ENCODE peak calls at places on chromosomes 13 and 19, in four cellular contexts. H is WERI-Rb-1, U is cardiac muscle cell, O is uterus. I is an unnamed sample.

GRCh38 chr13:27194895-27195764 is 23.5 kb upstream of the USP12 start:
- DNase-seq in H (no peak), U (no peak), O (no peak), I (peak)

GRCh38 chr19:33194884-33195710 is 967 bp downstream of the LRP3 start:
- DNase-seq in H (peak), U (peak), O (peak), I (no peak)

GRCh38 chr13:109576331-109576813 is 210.0 kb downstream of the IRS2 start:
- DNase-seq in H (no peak), U (no peak), O (no peak), I (no peak)

GRCh38 chr13:61684976-61685682 is 269.5 kb upstream of the PCDH20 start:
- DNase-seq in H (no peak), U (no peak), O (no peak), I (no peak)

GRCh38 chr13:61286148-61286745 is 129.4 kb downstream of the PCDH20 start:
- DNase-seq in H (peak), U (peak), O (no peak), I (no peak)

GRCh38 chr13:48497669-48498068 is 35.2 kb downstream of the RCBTB2 start:
- DNase-seq in H (no peak), U (no peak), O (no peak), I (no peak)

GRCh38 chr19:35729763-35730162 is 12.0 kb downstream of the KMT2B start:
- DNase-seq in H (no peak), U (no peak), O (no peak), I (no peak)

GRCh38 chr13:94712812-94713555 is 639 bp upstream of the SOX21 start:
- DNase-seq in H (peak), U (peak), O (no peak), I (no peak)

GRCh38 chr13:73618275-73618865 is 515.8 kb downstream of the KLF12 start:
- DNase-seq in H (no peak), U (no peak), O (no peak), I (no peak)

GRCh38 chr13:105365831-105366230 is 1169.6 kb downstream of the EFNB2 start:
- DNase-seq in H (no peak), U (no peak), O (no peak), I (no peak)

GRCh38 chr19:38703509-38703908 is 40.8 kb downstream of the CAPN12 start:
- DNase-seq in H (no peak), U (no peak), O (no peak), I (no peak)

GRCh38 chr13:40247845-40248244 is 418.6 kb downstream of the FOXO1 start:
- DNase-seq in H (no peak), U (no peak), O (no peak), I (no peak)

GRCh38 chr13:110254751-110255553 is 52.0 kb downstream of the COL4A1 start:
- DNase-seq in H (no peak), U (no peak), O (no peak), I (no peak)

GRCh38 chr19:3699741-3700241 is 477 bp downstream of the PIP5K1C start:
- DNase-seq in H (no peak), U (peak), O (no peak), I (no peak)

GRCh38 chr19:38538386-38538785 is 79.4 kb downstream of the MAP4K1 start:
- DNase-seq in H (no peak), U (no peak), O (no peak), I (no peak)

GRCh38 chr19:29832801-29833200 is 21.0 kb downstream of the CCNE1 start:
- DNase-seq in H (no peak), U (no peak), O (no peak), I (no peak)

GRCh38 chr19:9250630-9251029 is at the start of gene OR7E24:
- DNase-seq in H (no peak), U (no peak), O (no peak), I (no peak)

GRCh38 chr19:20035935-20036334 is 3.4 kb downstream of the ZNF682 start:
- DNase-seq in H (no peak), U (no peak), O (no peak), I (no peak)

GRCh38 chr13:76822691-76823267 is 63.4 kb downstream of the KCTD12 start:
- DNase-seq in H (no peak), U (no peak), O (no peak), I (no peak)

GRCh38 chr19:5006821-5007220 is 37.9 kb downstream of the KDM4B start:
- DNase-seq in H (no peak), U (no peak), O (no peak), I (no peak)

GRCh38 chr13:35781661-35782060 is 305.2 kb upstream of the MAB21L1 start:
- DNase-seq in H (no peak), U (no peak), O (no peak), I (no peak)

GRCh38 chr19:2080336-2080988 is 15.7 kb downstream of the MOB3A start:
- DNase-seq in H (no peak), U (no peak), O (no peak), I (no peak)

GRCh38 chr13:33265133-33265532 is 20.4 kb downstream of the STARD13 start:
- DNase-seq in H (no peak), U (no peak), O (no peak), I (no peak)

GRCh38 chr13:107284168-107284567 is 716.2 kb upstream of the ARGLU1 start:
- DNase-seq in H (no peak), U (no peak), O (no peak), I (no peak)

GRCh38 chr19:13817615-13818371 is 22.6 kb downstream of the ZSWIM4 start:
- DNase-seq in H (no peak), U (peak), O (no peak), I (no peak)

GRCh38 chr13:111292710-111293485 is 27.5 kb upstream of the TEX29 start:
- DNase-seq in H (no peak), U (no peak), O (no peak), I (no peak)

GRCh38 chr19:45243144-45243732 is 2.0 kb downstream of the EXOC3L2 start:
- DNase-seq in H (no peak), U (no peak), O (no peak), I (no peak)

GRCh38 chr19:45244133-45244532 is 1.1 kb downstream of the EXOC3L2 start:
- DNase-seq in H (no peak), U (no peak), O (no peak), I (no peak)

GRCh38 chr19:45234089-45234869 is 10.9 kb downstream of the EXOC3L2 start:
- DNase-seq in H (no peak), U (peak), O (no peak), I (no peak)

GRCh38 chr19:45235485-45235884 is 9.7 kb downstream of the EXOC3L2 start:
- DNase-seq in H (no peak), U (no peak), O (no peak), I (no peak)

GRCh38 chr19:45238556-45238955 is 6.7 kb downstream of the EXOC3L2 start:
- DNase-seq in H (no peak), U (no peak), O (no peak), I (no peak)
- H3K27ac ChIP-seq in H (no peak), U (no peak), O (no peak), I (no peak)

DNA sequence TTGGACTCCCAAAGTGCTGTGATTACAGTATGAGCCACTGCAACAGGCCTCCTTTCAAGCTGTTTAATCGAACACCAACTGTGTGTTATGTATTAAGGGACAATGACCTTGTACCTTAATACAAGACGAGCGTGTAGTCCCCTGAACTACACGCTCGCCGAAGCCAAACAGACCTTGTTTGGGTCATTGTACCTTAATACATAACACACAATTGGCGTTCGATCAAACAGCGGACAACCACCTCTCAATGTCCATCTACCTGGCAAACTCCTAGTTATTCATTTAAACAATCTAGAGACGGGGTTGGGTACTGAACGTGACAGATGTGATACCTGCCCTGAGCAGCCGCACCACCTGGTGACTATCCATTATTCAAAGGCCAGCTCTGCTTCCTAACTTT is 1.3 kb downstream of the CHERP start:
- DNase-seq in H (no peak), U (no peak), O (no peak), I (no peak)
- H3K27ac ChIP-seq in H (no peak), U (peak), O (no peak), I (peak)

GRCh38 chr19:48654299-48655059 is 8.5 kb upstream of the CA11 start:
- DNase-seq in H (peak), U (no peak), O (no peak), I (no peak)
- H3K27ac ChIP-seq in H (peak), U (no peak), O (no peak), I (no peak)

GRCh38 chr19:55644842-55645511 is 1.5 kb downstream of the ZNF581 start:
- DNase-seq in H (no peak), U (no peak), O (no peak), I (no peak)
- H3K27ac ChIP-seq in H (no peak), U (no peak), O (no peak), I (no peak)

I was measured in epithelial cell of prostate.